ENCODE peak calls at places on chromosomes 2 and 18, in eight cellular contexts. F is GM23338, U is HCT116, O is neural progenitor cell, Z is SK-N-SH, P is hepatocyte, Y is OCI-LY7, D is PC-3. R is an unnamed sample.

GRCh38 chr18:44180683-44181082 is 500.0 kb upstream of the SETBP1 start:
- DNase-seq in F (no peak), U (no peak), O (no peak), Z (no peak), P (no peak), Y (no peak), D (peak), R (peak)

GRCh38 chr2:39289609-39290008 is 45.8 kb upstream of the CDKL4 start:
- DNase-seq in F (no peak), U (no peak), O (no peak), Z (no peak), P (no peak), Y (no peak), D (no peak), R (peak)

GRCh38 chr2:3784731-3785130 is 81.4 kb downstream of the DCDC2C start:
- DNase-seq in F (no peak), U (no peak), O (no peak), Z (no peak), P (no peak), Y (no peak), D (peak), R (peak)

GRCh38 chr2:216636570-216637450 is 3.6 kb downstream of the IGFBP2 start:
- DNase-seq in F (peak), U (peak), O (peak), Z (peak), P (peak), Y (no peak), D (peak), R (no peak)

GRCh38 chr18:55588001-55588875 is at the start of gene TCF4:
- DNase-seq in F (peak), U (no peak), O (peak), Z (peak), P (peak), Y (peak), D (peak), R (peak)

GRCh38 chr2:223735659-223736244 is 101.6 kb downstream of the AP1S3 start:
- DNase-seq in F (no peak), U (no peak), O (no peak), Z (no peak), P (peak), Y (no peak), D (peak), R (peak)

GRCh38 chr2:74991977-74992376 is 33.5 kb downstream of the POLE4 start:
- DNase-seq in F (peak), U (no peak), O (no peak), Z (no peak), P (peak), Y (no peak), D (no peak), R (peak)

GRCh38 chr2:28294451-28294850 is 98.2 kb upstream of the FOSL2 start:
- DNase-seq in F (no peak), U (no peak), O (no peak), Z (no peak), P (no peak), Y (no peak), D (peak), R (no peak)

GRCh38 chr18:50850307-50850706 is 28.6 kb upstream of the ME2 start:
- DNase-seq in F (no peak), U (no peak), O (no peak), Z (no peak), P (no peak), Y (no peak), D (no peak), R (no peak)

GRCh38 chr2:240965296-240965904 is 33.0 kb upstream of the SNED1 start:
- DNase-seq in F (no peak), U (no peak), O (no peak), Z (peak), P (no peak), Y (no peak), D (no peak), R (no peak)

GRCh38 chr18:51447351-51447896 is 249.9 kb upstream of the MEX3C start:
- DNase-seq in F (peak), U (no peak), O (no peak), Z (no peak), P (peak), Y (peak), D (no peak), R (no peak)

GRCh38 chr18:52722904-52723303 is 382.9 kb downstream of the DCC start:
- DNase-seq in F (no peak), U (no peak), O (peak), Z (no peak), P (no peak), Y (no peak), D (no peak), R (no peak)

GRCh38 chr2:233061591-233062446 is 1.7 kb downstream of the INPP5D start:
- DNase-seq in F (peak), U (no peak), O (peak), Z (peak), P (peak), Y (peak), D (peak), R (no peak)

GRCh38 chr2:48508461-48509124 is 21.4 kb upstream of the STON1 start:
- DNase-seq in F (peak), U (no peak), O (peak), Z (no peak), P (peak), Y (no peak), D (peak), R (peak)

GRCh38 chr2:153770359-153770991 is 101.2 kb upstream of the GALNT13 start:
- DNase-seq in F (peak), U (peak), O (peak), Z (peak), P (no peak), Y (no peak), D (peak), R (peak)

GRCh38 chr2:100411841-100412292 is 5.6 kb downstream of the CHST10 start:
- DNase-seq in F (peak), U (no peak), O (no peak), Z (no peak), P (no peak), Y (no peak), D (no peak), R (no peak)

GRCh38 chr2:218219934-218220333 is 2.9 kb downstream of the ARPC2 start:
- DNase-seq in F (no peak), U (no peak), O (no peak), Z (no peak), P (no peak), Y (no peak), D (no peak), R (no peak)

GRCh38 chr2:174051741-174052638 is 86.8 kb upstream of the SP3 start:
- DNase-seq in F (peak), U (peak), O (peak), Z (peak), P (peak), Y (no peak), D (peak), R (peak)

GRCh38 chr2:170943041-170943440 is 14.0 kb downstream of the GORASP2 start:
- DNase-seq in F (no peak), U (no peak), O (no peak), Z (no peak), P (no peak), Y (no peak), D (no peak), R (no peak)

GRCh38 chr2:18518116-18519111 is 42.0 kb downstream of the RDH14 start:
- DNase-seq in F (no peak), U (no peak), O (no peak), Z (no peak), P (peak), Y (no peak), D (peak), R (peak)

GRCh38 chr2:239833728-239834109 is 191.4 kb downstream of the NDUFA10 start:
- DNase-seq in F (no peak), U (no peak), O (no peak), Z (peak), P (no peak), Y (no peak), D (no peak), R (no peak)

GRCh38 chr2:171172980-171173542 is 12.4 kb upstream of the TLK1 start:
- DNase-seq in F (no peak), U (no peak), O (no peak), Z (no peak), P (no peak), Y (no peak), D (no peak), R (peak)

GRCh38 chr2:240611601-240612210 is 13.6 kb upstream of the GPR35 start:
- DNase-seq in F (no peak), U (no peak), O (no peak), Z (no peak), P (no peak), Y (no peak), D (no peak), R (no peak)

GRCh38 chr2:230575640-230576324 is 136.9 kb upstream of the CAB39 start:
- DNase-seq in F (no peak), U (peak), O (no peak), Z (no peak), P (no peak), Y (no peak), D (no peak), R (no peak)

GRCh38 chr2:138827426-138828054 is 47.4 kb upstream of the NXPH2 start:
- DNase-seq in F (peak), U (peak), O (peak), Z (peak), P (peak), Y (peak), D (peak), R (peak)

GRCh38 chr2:214277880-214278279 is 133.0 kb upstream of the VWC2L start:
- DNase-seq in F (no peak), U (no peak), O (no peak), Z (no peak), P (no peak), Y (no peak), D (no peak), R (no peak)

GRCh38 chr18:58827886-58828285 is 36.8 kb upstream of the ZNF532 start:
- DNase-seq in F (no peak), U (no peak), O (no peak), Z (no peak), P (no peak), Y (no peak), D (no peak), R (no peak)

GRCh38 chr2:207902822-207903221 is 122.5 kb downstream of the PLEKHM3 start:
- DNase-seq in F (no peak), U (no peak), O (no peak), Z (no peak), P (no peak), Y (no peak), D (no peak), R (no peak)

GRCh38 chr2:241936457-241937133 is 67.1 kb downstream of the RTP5 start:
- DNase-seq in F (peak), U (no peak), O (no peak), Z (no peak), P (no peak), Y (no peak), D (no peak), R (no peak)

GRCh38 chr2:82790277-82791021 is 1668.6 kb downstream of the SUCLG1 start:
- DNase-seq in F (no peak), U (no peak), O (peak), Z (no peak), P (peak), Y (no peak), D (peak), R (peak)

GRCh38 chr2:127083819-127084503 is 23.0 kb downstream of the BIN1 start:
- DNase-seq in F (no peak), U (no peak), O (no peak), Z (no peak), P (peak), Y (no peak), D (peak), R (peak)

GRCh38 chr18:45957100-45957499 is 10.0 kb downstream of the EPG5 start:
- DNase-seq in F (no peak), U (no peak), O (no peak), Z (no peak), P (no peak), Y (no peak), D (no peak), R (peak)

GRCh38 chr2:150478206-150478974 is 9.1 kb downstream of the RND3 start:
- DNase-seq in F (peak), U (no peak), O (peak), Z (no peak), P (no peak), Y (no peak), D (peak), R (no peak)

GRCh38 chr2:149767516-149767974 is 180.0 kb upstream of the MMADHC start:
- DNase-seq in F (no peak), U (no peak), O (no peak), Z (no peak), P (no peak), Y (no peak), D (peak), R (peak)

GRCh38 chr18:74528913-74529312 is 5.4 kb upstream of the CNDP1 start:
- DNase-seq in F (no peak), U (no peak), O (no peak), Z (no peak), P (no peak), Y (no peak), D (no peak), R (no peak)

GRCh38 chr2:9097239-9097638 is 93.8 kb upstream of the MBOAT2 start:
- DNase-seq in F (no peak), U (no peak), O (no peak), Z (peak), P (no peak), Y (no peak), D (no peak), R (no peak)

GRCh38 chr2:188701836-188702235 is 272.3 kb upstream of the COL3A1 start:
- DNase-seq in F (no peak), U (no peak), O (no peak), Z (no peak), P (no peak), Y (no peak), D (peak), R (peak)

DNA sequence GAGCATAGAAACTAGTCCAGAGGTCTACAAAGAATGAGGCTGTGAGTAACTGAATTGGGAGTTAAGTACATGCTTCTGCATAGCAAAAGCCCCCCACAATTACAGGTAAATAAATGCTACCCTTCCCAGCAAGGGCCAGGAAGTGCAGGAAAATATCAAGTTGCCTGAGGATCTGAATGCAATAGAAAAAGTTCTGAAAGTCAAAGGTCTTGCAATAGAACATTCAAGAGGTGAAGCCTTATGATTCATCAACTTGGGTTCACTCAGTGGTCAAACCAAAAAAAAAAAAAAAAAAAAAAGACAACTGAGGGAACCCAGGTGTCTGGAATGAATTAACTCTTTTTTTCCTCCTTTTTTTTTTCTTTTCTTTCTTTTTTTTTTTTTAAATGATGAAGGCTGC is 42.8 kb upstream of the RFX8 start:
- DNase-seq in F (peak), U (no peak), O (no peak), Z (no peak), P (no peak), Y (no peak), D (peak), R (peak)
- TF ChIP-seq EZH2phosphoT487 in F (no peak), U (no peak), O (no peak), Z (no peak), P (no peak), Y (no peak), D (no peak), R (no peak)

DNA sequence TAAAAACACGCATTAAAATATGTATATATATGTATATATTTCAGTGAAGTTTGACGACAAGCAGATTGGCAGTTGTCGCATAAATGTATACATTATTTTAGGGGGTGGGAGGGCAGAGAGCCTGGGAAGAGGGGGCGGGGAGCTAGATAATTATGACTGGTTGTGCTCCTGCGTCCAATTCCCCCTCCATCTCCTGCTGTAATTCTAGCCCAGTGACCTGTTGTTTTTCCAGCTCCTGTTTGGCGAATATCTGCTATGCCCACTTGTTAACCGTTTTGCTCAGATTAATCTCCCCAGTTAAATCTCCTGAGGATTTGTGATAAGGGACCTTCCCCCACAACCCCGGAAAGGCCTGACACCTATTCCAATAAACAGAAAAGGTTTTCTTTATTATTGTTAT is 684 bp downstream of the UNC80 start:
- DNase-seq in F (peak), U (no peak), O (no peak), Z (peak), P (no peak), Y (no peak), D (no peak), R (no peak)
- H3K4me3 ChIP-seq in F (peak), U (no peak), O (peak), Z (peak), P (no peak), Y (no peak), D (no peak), R (no peak)

GRCh38 chr2:220076734-220077133 is 449.3 kb downstream of the SLC4A3 start:
- DNase-seq in F (no peak), U (no peak), O (peak), Z (peak), P (peak), Y (no peak), D (peak), R (peak)
- H2AFZ ChIP-seq in F (no peak), U (no peak), O (no peak), Z (peak), P (no peak), Y (no peak), D (no peak), R (peak)

GRCh38 chr2:105674859-105675541 is 69.7 kb upstream of the NCK2 start:
- DNase-seq in F (no peak), U (no peak), O (no peak), Z (no peak), P (no peak), Y (no peak), D (no peak), R (no peak)

GRCh38 chr2:105675841-105676240 is 68.9 kb upstream of the NCK2 start:
- DNase-seq in F (no peak), U (no peak), O (peak), Z (no peak), P (no peak), Y (no peak), D (no peak), R (no peak)

GRCh38 chr2:105677901-105678300 is 66.8 kb upstream of the NCK2 start:
- DNase-seq in F (no peak), U (no peak), O (no peak), Z (no peak), P (no peak), Y (no peak), D (no peak), R (no peak)

GRCh38 chr2:105680357-105680756 is 64.4 kb upstream of the NCK2 start:
- DNase-seq in F (no peak), U (no peak), O (no peak), Z (no peak), P (no peak), Y (no peak), D (no peak), R (no peak)

DNA sequence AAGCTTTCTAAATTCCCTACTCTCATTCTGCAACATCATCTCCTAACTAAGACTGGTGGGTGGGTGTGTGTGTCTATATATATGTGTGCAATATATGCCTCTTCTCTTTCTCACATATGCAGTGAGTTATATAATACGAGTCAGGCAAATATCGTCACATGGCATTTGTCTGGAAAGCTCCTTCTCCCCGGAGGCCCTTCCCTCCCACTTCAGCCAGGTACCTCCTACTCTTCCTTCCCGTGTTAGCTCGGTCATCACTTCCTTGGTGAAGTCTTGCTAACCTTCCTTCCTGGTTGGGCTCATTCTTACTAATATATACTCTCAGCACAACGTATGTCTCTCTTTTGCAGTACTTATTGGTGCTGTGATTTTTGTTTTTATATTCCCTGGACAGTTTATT is 66.4 kb upstream of the NCK2 start:
- DNase-seq in F (no peak), U (no peak), O (no peak), Z (no peak), P (no peak), Y (no peak), D (peak), R (no peak)
- TF ChIP-seq EZH2phosphoT487 in F (no peak), U (no peak), O (no peak), Z (no peak), P (no peak), Y (no peak), D (no peak), R (no peak)

GRCh38 chr18:59904051-59904601 is 4.3 kb downstream of the PMAIP1 start:
- DNase-seq in F (no peak), U (no peak), O (no peak), Z (no peak), P (no peak), Y (no peak), D (no peak), R (no peak)

GRCh38 chr18:59900222-59901128 is 679 bp downstream of the PMAIP1 start:
- DNase-seq in F (peak), U (no peak), O (peak), Z (peak), P (peak), Y (peak), D (peak), R (peak)

GRCh38 chr18:59899298-59900221 is at the start of gene PMAIP1:
- DNase-seq in F (peak), U (peak), O (peak), Z (peak), P (peak), Y (peak), D (peak), R (peak)

GRCh38 chr18:59902993-59903610 is 3.3 kb downstream of the PMAIP1 start:
- DNase-seq in F (no peak), U (no peak), O (no peak), Z (no peak), P (no peak), Y (no peak), D (no peak), R (no peak)

DNA sequence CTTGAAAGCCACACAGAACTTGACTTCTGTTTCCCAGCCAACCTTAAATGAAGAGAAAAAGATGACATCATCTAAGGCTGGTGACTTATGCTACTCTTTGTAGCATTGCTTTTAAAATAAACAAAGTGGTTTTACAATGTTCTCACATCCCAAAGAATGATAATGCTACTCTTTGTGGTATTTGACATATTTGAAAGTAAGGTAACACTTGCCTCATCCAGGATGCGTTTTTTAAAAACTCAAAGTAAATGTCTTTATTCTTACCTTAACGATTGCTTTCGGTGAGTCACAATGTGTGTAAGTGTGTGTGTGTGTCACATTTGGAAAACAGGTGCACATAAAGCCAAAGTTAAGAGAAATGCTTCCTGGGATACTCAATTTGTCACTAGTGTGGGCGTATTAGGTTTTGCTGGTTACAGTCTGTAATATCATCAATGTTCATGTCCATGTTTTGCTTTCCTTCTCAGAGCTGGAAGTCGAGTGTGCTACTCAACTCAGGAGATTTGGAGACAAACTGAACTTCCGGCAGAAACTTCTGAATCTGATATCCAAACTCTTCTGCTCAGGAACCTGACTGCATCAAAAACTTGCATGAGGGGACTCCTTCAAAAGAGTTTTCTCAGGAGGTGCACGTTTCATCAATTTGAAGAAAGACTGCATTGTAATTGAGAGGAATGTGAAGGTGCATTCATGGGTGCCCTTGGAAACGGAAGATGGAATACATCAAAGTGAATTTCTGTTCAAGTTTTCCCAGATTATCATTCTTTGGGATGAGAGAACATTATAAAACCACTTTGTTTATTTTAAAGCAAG is 2.6 kb downstream of the PMAIP1 start:
- DNase-seq in F (no peak), U (no peak), O (no peak), Z (no peak), P (no peak), Y (peak), D (peak), R (peak)
- H3K4me3 ChIP-seq in F (peak), U (no peak), O (no peak), Z (peak), P (no peak), Y (peak), D (peak), R (no peak)